ENCODE peak calls at places on chromosomes 4 and X, in six cellular contexts. One of them, this sample, is unnamed.
A peak's percentile ranks its signal among the peaks of the same experiment; 100 is the strongest.

GRCh38 chrX:41889317-41890025 is 33.9 kb downstream of the CASK start:
- DNase-seq in hepatocyte: no peak
- DNase-seq in non-pigmented ciliary epithelial cell: no peak
- DNase-seq in EH: peak; percentile 49
- DNase-seq in bronchial epithelial cell: peak; percentile 76
- DNase-seq in activated CD4-positive, alpha-beta T cell treated with anti-CD3 and anti-CD28 coated beads, Interleukin-2, amount 50 U/mL, for 1 hour: no peak
- DNase-seq in this sample: no peak

GRCh38 chr4:45172636-45173035 is 446.3 kb upstream of the GNPDA2 start:
- DNase-seq in hepatocyte: no peak
- DNase-seq in activated CD4-positive, alpha-beta T cell treated with anti-CD3 and anti-CD28 coated beads, Interleukin-2, amount 50 U/mL, for 1 hour: no peak
- DNase-seq in non-pigmented ciliary epithelial cell: no peak
- DNase-seq in bronchial epithelial cell: no peak
- DNase-seq in EH: no peak
- DNase-seq in this sample: no peak

GRCh38 chrX:81174286-81174685 is 27.4 kb downstream of the HMGN5 start:
- DNase-seq in non-pigmented ciliary epithelial cell: no peak
- DNase-seq in bronchial epithelial cell: peak; percentile 39
- DNase-seq in activated CD4-positive, alpha-beta T cell treated with anti-CD3 and anti-CD28 coated beads, Interleukin-2, amount 50 U/mL, for 1 hour: no peak
- DNase-seq in EH: peak; percentile 38
- DNase-seq in hepatocyte: peak; percentile 12
- DNase-seq in this sample: no peak

GRCh38 chrX:53284684-53285447 is 3.5 kb upstream of the IQSEC2 start:
- DNase-seq in EH: peak; percentile 60
- DNase-seq in bronchial epithelial cell: peak; percentile 17
- DNase-seq in non-pigmented ciliary epithelial cell: no peak
- DNase-seq in activated CD4-positive, alpha-beta T cell treated with anti-CD3 and anti-CD28 coated beads, Interleukin-2, amount 50 U/mL, for 1 hour: peak; percentile 39
- DNase-seq in hepatocyte: peak; percentile 64
- DNase-seq in this sample: peak; percentile 19

GRCh38 chrX:135974279-135974856 is 580 bp upstream of the MMGT1 start:
- DNase-seq in non-pigmented ciliary epithelial cell: no peak
- DNase-seq in bronchial epithelial cell: no peak
- DNase-seq in EH: peak; percentile 75
- DNase-seq in hepatocyte: peak; percentile 85
- DNase-seq in activated CD4-positive, alpha-beta T cell treated with anti-CD3 and anti-CD28 coated beads, Interleukin-2, amount 50 U/mL, for 1 hour: peak; percentile 70
- DNase-seq in this sample: peak; percentile 62

GRCh38 chrX:131741103-131741581 is 197.3 kb downstream of the OR13H1 start:
- DNase-seq in EH: no peak
- DNase-seq in activated CD4-positive, alpha-beta T cell treated with anti-CD3 and anti-CD28 coated beads, Interleukin-2, amount 50 U/mL, for 1 hour: no peak
- DNase-seq in non-pigmented ciliary epithelial cell: no peak
- DNase-seq in bronchial epithelial cell: no peak
- DNase-seq in hepatocyte: no peak
- DNase-seq in this sample: peak; percentile 77

GRCh38 chr4:86594559-86595425 is 677 bp downstream of the PTPN13 start:
- DNase-seq in hepatocyte: peak; percentile 77
- DNase-seq in activated CD4-positive, alpha-beta T cell treated with anti-CD3 and anti-CD28 coated beads, Interleukin-2, amount 50 U/mL, for 1 hour: no peak
- DNase-seq in bronchial epithelial cell: peak; percentile 56
- DNase-seq in non-pigmented ciliary epithelial cell: no peak
- DNase-seq in EH: peak; percentile 97
- DNase-seq in this sample: no peak

GRCh38 chr4:108943371-108943770 is 180.5 kb upstream of the ETNPPL start:
- DNase-seq in EH: no peak
- DNase-seq in non-pigmented ciliary epithelial cell: no peak
- DNase-seq in bronchial epithelial cell: no peak
- DNase-seq in hepatocyte: no peak
- DNase-seq in activated CD4-positive, alpha-beta T cell treated with anti-CD3 and anti-CD28 coated beads, Interleukin-2, amount 50 U/mL, for 1 hour: no peak
- DNase-seq in this sample: no peak

GRCh38 chrX:65879977-65880799 is 159.7 kb downstream of the VSIG4 start:
- DNase-seq in bronchial epithelial cell: no peak
- DNase-seq in non-pigmented ciliary epithelial cell: no peak
- DNase-seq in EH: no peak
- DNase-seq in hepatocyte: no peak
- DNase-seq in activated CD4-positive, alpha-beta T cell treated with anti-CD3 and anti-CD28 coated beads, Interleukin-2, amount 50 U/mL, for 1 hour: no peak
- DNase-seq in this sample: no peak

GRCh38 chrX:71911023-71911730 is 532 bp downstream of the NHSL2 start:
- DNase-seq in non-pigmented ciliary epithelial cell: no peak
- DNase-seq in EH: no peak
- DNase-seq in activated CD4-positive, alpha-beta T cell treated with anti-CD3 and anti-CD28 coated beads, Interleukin-2, amount 50 U/mL, for 1 hour: peak; percentile 9
- DNase-seq in bronchial epithelial cell: no peak
- DNase-seq in hepatocyte: peak; percentile 53
- DNase-seq in this sample: no peak

GRCh38 chrX:42604302-42604701 is 173.7 kb downstream of the PPP1R2C start:
- DNase-seq in hepatocyte: no peak
- DNase-seq in bronchial epithelial cell: no peak
- DNase-seq in EH: no peak
- DNase-seq in non-pigmented ciliary epithelial cell: no peak
- DNase-seq in activated CD4-positive, alpha-beta T cell treated with anti-CD3 and anti-CD28 coated beads, Interleukin-2, amount 50 U/mL, for 1 hour: no peak
- DNase-seq in this sample: no peak

GRCh38 chr4:170979736-170980135 is 833.5 kb upstream of the GALNTL6 start:
- DNase-seq in bronchial epithelial cell: no peak
- DNase-seq in activated CD4-positive, alpha-beta T cell treated with anti-CD3 and anti-CD28 coated beads, Interleukin-2, amount 50 U/mL, for 1 hour: no peak
- DNase-seq in EH: no peak
- DNase-seq in non-pigmented ciliary epithelial cell: peak; percentile 46
- DNase-seq in hepatocyte: peak; percentile 8
- DNase-seq in this sample: no peak

GRCh38 chrX:7270018-7270417 is 122.1 kb upstream of the PUDP start:
- DNase-seq in activated CD4-positive, alpha-beta T cell treated with anti-CD3 and anti-CD28 coated beads, Interleukin-2, amount 50 U/mL, for 1 hour: no peak
- DNase-seq in EH: peak; percentile 83
- DNase-seq in hepatocyte: no peak
- DNase-seq in bronchial epithelial cell: no peak
- DNase-seq in non-pigmented ciliary epithelial cell: no peak
- DNase-seq in this sample: no peak

GRCh38 chr4:10115657-10116624 is 658 bp downstream of the WDR1 start:
- DNase-seq in bronchial epithelial cell: peak; percentile 53
- DNase-seq in activated CD4-positive, alpha-beta T cell treated with anti-CD3 and anti-CD28 coated beads, Interleukin-2, amount 50 U/mL, for 1 hour: peak; percentile 71
- DNase-seq in EH: peak; percentile 70
- DNase-seq in hepatocyte: peak; percentile 77
- DNase-seq in non-pigmented ciliary epithelial cell: no peak
- DNase-seq in this sample: peak; percentile 66

GRCh38 chr4:87216469-87216868 is 3.9 kb downstream of the KLHL8 start:
- DNase-seq in bronchial epithelial cell: peak; percentile 30
- DNase-seq in EH: no peak
- DNase-seq in hepatocyte: no peak
- DNase-seq in activated CD4-positive, alpha-beta T cell treated with anti-CD3 and anti-CD28 coated beads, Interleukin-2, amount 50 U/mL, for 1 hour: no peak
- DNase-seq in non-pigmented ciliary epithelial cell: no peak
- DNase-seq in this sample: no peak

GRCh38 chrX:40145001-40145631 is 47.4 kb upstream of the BCOR start:
- DNase-seq in activated CD4-positive, alpha-beta T cell treated with anti-CD3 and anti-CD28 coated beads, Interleukin-2, amount 50 U/mL, for 1 hour: no peak
- DNase-seq in EH: peak; percentile 22
- DNase-seq in bronchial epithelial cell: no peak
- DNase-seq in non-pigmented ciliary epithelial cell: no peak
- DNase-seq in hepatocyte: no peak
- DNase-seq in this sample: no peak

This sample was measured in effector CD4-positive, alpha-beta T cell.